ENCODE peak calls at places on chromosomes 1 and 21, in eight cellular contexts. A is A549, T is sigmoid colon, X is heart left ventricle, R is ovary, V is GM23248, U is upper lobe of right lung, K is cardiac muscle cell. M is an unnamed sample.

GRCh38 chr1:225460737-225461532 is 33.1 kb upstream of the LBR start:
- DNase-seq in T (peak; percentile 71), X (no peak), K (no peak), R (no peak), A (no peak), U (no peak), V (peak; percentile 47), M (no peak)

GRCh38 chr1:152111515-152111968 is 3.7 kb downstream of the TCHH start:
- DNase-seq in R (no peak), V (peak; percentile 63), K (no peak), U (no peak), T (no peak), A (no peak), X (no peak), M (no peak)

GRCh38 chr1:170872663-170873062 is 62.7 kb upstream of the MROH9 start:
- DNase-seq in X (no peak), A (no peak), V (no peak), R (no peak), U (no peak), K (no peak), T (no peak), M (no peak)

GRCh38 chr21:42809577-42810440 is 69.5 kb downstream of the WDR4 start:
- DNase-seq in V (no peak), U (no peak), X (no peak), A (no peak), K (no peak), T (no peak), R (no peak), M (no peak)

GRCh38 chr1:221669441-221669840 is 72.4 kb downstream of the DUSP10 start:
- DNase-seq in T (no peak), U (no peak), R (no peak), V (no peak), K (no peak), A (no peak), X (no peak), M (no peak)

GRCh38 chr21:41537356-41537755 is 29.4 kb upstream of the TMPRSS2 start:
- DNase-seq in V (no peak), T (no peak), A (no peak), U (no peak), R (no peak), X (no peak), K (no peak), M (no peak)

GRCh38 chr21:25427828-25428227 is 179.5 kb downstream of the MRPL39 start:
- DNase-seq in U (no peak), K (no peak), T (no peak), V (no peak), A (no peak), R (no peak), X (no peak), M (no peak)

GRCh38 chr1:208204779-208205178 is 39.4 kb downstream of the PLXNA2 start:
- DNase-seq in K (no peak), X (no peak), R (no peak), V (peak; percentile 35), A (no peak), U (no peak), T (no peak), M (no peak)

GRCh38 chr1:168783831-168784230 is 54.8 kb upstream of the DPT start:
- DNase-seq in U (no peak), T (peak; percentile 65), K (no peak), A (no peak), R (no peak), X (no peak), V (peak; percentile 88), M (no peak)

GRCh38 chr1:220093361-220094015 is 444 bp upstream of the IARS2 start:
- DNase-seq in R (no peak), U (no peak), V (no peak), X (no peak), T (no peak), K (peak; percentile 6), A (no peak), M (no peak)

GRCh38 chr1:107523736-107524135 is 382.9 kb downstream of the NTNG1 start:
- DNase-seq in K (no peak), A (no peak), T (no peak), V (no peak), U (no peak), X (no peak), R (no peak), M (no peak)

GRCh38 chr1:111484391-111484790 is 10.6 kb downstream of the C1orf162 start:
- DNase-seq in U (no peak), V (no peak), T (no peak), X (no peak), R (no peak), K (no peak), A (no peak), M (no peak)

GRCh38 chr21:44485254-44485793 is 30.0 kb downstream of the LRRC3 start:
- DNase-seq in R (peak; percentile 43), K (peak; percentile 74), U (no peak), X (no peak), T (no peak), V (no peak), A (peak; percentile 51), M (peak; percentile 51)

GRCh38 chr1:220775238-220775853 is 11.4 kb upstream of the MTARC1 start:
- DNase-seq in R (no peak), V (peak; percentile 39), U (no peak), A (peak; percentile 47), X (no peak), K (peak; percentile 57), T (no peak), M (peak; percentile 67)

GRCh38 chr1:218852541-218852940 is 321.1 kb upstream of the LYPLAL1 start:
- DNase-seq in V (no peak), R (no peak), A (no peak), T (no peak), K (peak; percentile 7), X (no peak), U (no peak), M (no peak)

GRCh38 chr1:109975718-109976117 is 8.8 kb upstream of the AHCYL1 start:
- DNase-seq in R (no peak), V (peak; percentile 87), T (no peak), K (no peak), X (no peak), U (no peak), A (no peak), M (no peak)

GRCh38 chr1:47441450-47442106 is 3.7 kb downstream of the FOXD2 start:
- DNase-seq in U (no peak), X (no peak), V (no peak), R (no peak), T (no peak), K (no peak), A (no peak), M (no peak)

GRCh38 chr1:47439151-47440051 is 1.6 kb downstream of the FOXD2 start:
- DNase-seq in A (no peak), U (no peak), V (no peak), K (no peak), R (no peak), T (no peak), X (no peak), M (no peak)

GRCh38 chr1:47442202-47442601 is 4.4 kb downstream of the FOXD2 start:
- DNase-seq in V (no peak), A (no peak), X (no peak), T (no peak), U (no peak), K (no peak), R (no peak), M (no peak)

GRCh38 chr1:47440052-47440848 is 2.4 kb downstream of the FOXD2 start:
- DNase-seq in R (no peak), T (no peak), U (no peak), K (no peak), X (no peak), A (no peak), V (no peak), M (no peak)

DNA sequence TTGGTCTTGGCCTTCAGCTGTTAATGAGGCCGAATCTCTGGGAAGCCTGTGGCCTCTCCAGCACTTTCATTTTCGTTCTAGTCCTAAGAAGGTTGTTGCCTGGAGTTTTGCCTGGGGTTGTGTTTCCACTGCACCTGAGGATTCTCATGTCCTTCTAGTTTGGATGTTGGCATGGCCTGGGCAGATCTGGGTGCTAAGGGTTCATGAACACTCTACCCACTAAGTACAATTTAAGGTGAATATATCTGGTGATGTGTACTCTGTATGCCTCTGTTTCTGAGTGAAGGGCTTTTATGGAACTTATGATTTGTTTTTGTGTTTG is 3.0 kb downstream of the FOXD2 start:
- DNase-seq in U (no peak), X (no peak), V (no peak), K (no peak), R (no peak), A (no peak), T (no peak), M (no peak)
- H3K27ac ChIP-seq in U (no peak overlapping the region), X (no peak overlapping the region), V (no peak overlapping the region), K (no peak overlapping the region), R (no peak overlapping the region), A (no peak overlapping the region), T (no peak overlapping the region), M (no peak overlapping the region)

GRCh38 chr1:52918201-52918600 is 3.3 kb downstream of the ECHDC2 start:
- DNase-seq in V (no peak), R (no peak), T (no peak), A (no peak), K (no peak), U (no peak), X (no peak), M (no peak)
- H3K4me1 ChIP-seq in V (no peaks in the 10 kb centered on the region), R (peaks cover 30% of the 10 kb centered on the region), T (peaks cover 18% of the 10 kb centered on the region), A (peaks cover 5% of the 10 kb centered on the region), K (peaks cover 6% of the 10 kb centered on the region), U (no peaks in the 10 kb centered on the region), X (no peaks in the 10 kb centered on the region), M (peaks cover 18% of the 10 kb centered on the region)

DNA sequence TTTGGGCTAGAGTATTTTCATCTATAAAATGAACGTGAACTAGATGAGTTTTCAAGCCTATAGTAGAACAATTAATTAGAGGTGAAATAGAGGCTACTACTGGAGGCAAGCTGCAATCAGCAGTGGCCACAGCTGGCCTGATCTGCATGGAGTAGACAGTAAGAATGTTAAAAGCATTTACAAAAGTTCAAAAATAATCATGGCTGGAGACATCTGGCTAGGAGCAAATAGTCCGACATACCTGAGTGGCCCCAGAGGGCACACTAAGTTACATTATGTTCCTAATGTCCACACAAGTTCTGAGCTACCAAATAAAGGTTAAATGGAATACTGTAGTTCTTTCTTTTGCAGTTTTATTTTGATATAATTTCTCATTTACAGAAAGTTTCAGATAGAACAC is 28.0 kb downstream of the MPZL1 start:
- DNase-seq in T (no peak), V (no peak), K (peak; percentile 13), A (no peak), X (no peak), R (no peak), U (no peak), M (no peak)
- H3K27ac ChIP-seq in T (no peak overlapping the region), V (peak overlapping the region; percentile 10), K (no peak overlapping the region), A (no peak overlapping the region), X (no peak overlapping the region), R (no peak overlapping the region), U (no peak overlapping the region), M (no peak overlapping the region)

GRCh38 chr1:199010933-199011332 is 372.1 kb downstream of the PTPRC start:
- DNase-seq in T (no peak), A (no peak), U (no peak), X (no peak), R (no peak), V (peak; percentile 21), K (no peak), M (no peak)
- H3K4me1 ChIP-seq in T (peaks cover 4% of the 10 kb centered on the region), A (no peaks in the 10 kb centered on the region), U (peaks cover 6% of the 10 kb centered on the region), X (peaks cover 3% of the 10 kb centered on the region), R (no peaks in the 10 kb centered on the region), V (no peaks in the 10 kb centered on the region), K (peaks cover 18% of the 10 kb centered on the region), M (no peaks in the 10 kb centered on the region)

M was measured in adrenal gland.